ENCODE peak calls at places on chromosome 9, in six cellular contexts. I is CD8-positive, alpha-beta memory T cell; L is HCT116; N is colonic mucosa; O is pancreas; Q is A549. S is an unnamed sample.

GRCh38 chr9:88722753-88723152 is 187.8 kb downstream of the NXNL2 start:
- DNase-seq in I (no peak), L (no peak), N (no peak), O (no peak), Q (peak; percentile 53), S (no peak)

GRCh38 chr9:18366184-18366583 is 107.8 kb upstream of the ADAMTSL1 start:
- DNase-seq in I (no peak), L (no peak), N (no peak), O (no peak), Q (no peak), S (no peak)

GRCh38 chr9:4987996-4988421 is 2.9 kb downstream of the JAK2 start:
- DNase-seq in I (peak; percentile 24), L (peak; percentile 48), N (peak; percentile 71), O (peak; percentile 21), Q (peak; percentile 73), S (no peak)

GRCh38 chr9:2489838-2490314 is 131.7 kb upstream of the VLDLR start:
- DNase-seq in I (no peak), L (no peak), N (no peak), O (no peak), Q (no peak), S (no peak)

GRCh38 chr9:122382901-122383850 is 12.4 kb downstream of the PTGS1 start:
- DNase-seq in I (no peak), L (no peak), N (no peak), O (no peak), Q (no peak), S (no peak)

GRCh38 chr9:37650873-37651768 is at the start of gene FRMPD1:
- DNase-seq in I (peak; percentile 21), L (no peak), N (peak; percentile 74), O (peak; percentile 71), Q (peak; percentile 33), S (peak; percentile 92)

GRCh38 chr9:79046401-79046800 is 525.4 kb upstream of the TLE4 start:
- DNase-seq in I (no peak), L (no peak), N (no peak), O (no peak), Q (no peak), S (no peak)

GRCh38 chr9:112074250-112075008 is 100.7 kb downstream of the SUSD1 start:
- DNase-seq in I (peak; percentile 48), L (peak; percentile 54), N (peak; percentile 78), O (peak; percentile 47), Q (peak; percentile 77), S (no peak)

GRCh38 chr9:95000821-95001220 is 274.3 kb downstream of the AOPEP start:
- DNase-seq in I (no peak), L (no peak), N (no peak), O (no peak), Q (no peak), S (no peak)

GRCh38 chr9:91714020-91714721 is 235.9 kb downstream of the ROR2 start:
- DNase-seq in I (no peak), L (peak; percentile 34), N (peak; percentile 65), O (peak; percentile 79), Q (peak; percentile 64), S (peak; percentile 91)

GRCh38 chr9:10079284-10079964 is 533.4 kb downstream of the PTPRD start:
- DNase-seq in I (no peak), L (no peak), N (no peak), O (no peak), Q (no peak), S (no peak)

GRCh38 chr9:124366476-124367220 is 48.6 kb downstream of the PSMB7 start:
- DNase-seq in I (no peak), L (peak; percentile 10), N (no peak), O (no peak), Q (no peak), S (no peak)

GRCh38 chr9:16543691-16544090 is 326.8 kb downstream of the BNC2 start:
- DNase-seq in I (no peak), L (no peak), N (no peak), O (no peak), Q (no peak), S (no peak)

GRCh38 chr9:89096807-89097206 is 81.8 kb downstream of the SHC3 start:
- DNase-seq in I (no peak), L (no peak), N (no peak), O (no peak), Q (no peak), S (no peak)

GRCh38 chr9:93268551-93269314 is 84.8 kb downstream of the WNK2 start:
- DNase-seq in I (no peak), L (no peak), N (peak; percentile 87), O (peak; percentile 92), Q (no peak), S (peak; percentile 44)

GRCh38 chr9:88933607-88934379 is 57.5 kb upstream of the S1PR3 start:
- DNase-seq in I (no peak), L (no peak), N (no peak), O (no peak), Q (no peak), S (no peak)

GRCh38 chr9:91711755-91712591 is 238.1 kb downstream of the ROR2 start:
- DNase-seq in I (peak; percentile 32), L (no peak), N (no peak), O (no peak), Q (no peak), S (no peak)

GRCh38 chr9:122134822-122135528 is 24.6 kb downstream of the NDUFA8 start:
- DNase-seq in I (no peak), L (no peak), N (no peak), O (no peak), Q (no peak), S (no peak)

GRCh38 chr9:2666569-2666968 is 45.0 kb downstream of the VLDLR start:
- DNase-seq in I (no peak), L (no peak), N (no peak), O (no peak), Q (no peak), S (no peak)

GRCh38 chr9:99127372-99128132 is 22.6 kb downstream of the TGFBR1 start:
- DNase-seq in I (no peak), L (no peak), N (no peak), O (no peak), Q (no peak), S (no peak)

GRCh38 chr9:38355526-38356120 is 36.9 kb upstream of the ALDH1B1 start:
- DNase-seq in I (no peak), L (no peak), N (no peak), O (no peak), Q (no peak), S (no peak)

GRCh38 chr9:87554976-87555375 is 57.3 kb downstream of the DAPK1 start:
- DNase-seq in I (no peak), L (no peak), N (no peak), O (no peak), Q (no peak), S (no peak)
- H3K4me1 ChIP-seq in I (no peaks in the 10 kb centered on the region), L (no peaks in the 10 kb centered on the region), N (no peaks in the 10 kb centered on the region), O (peaks cover 17% of the 10 kb centered on the region), Q (peaks cover 18% of the 10 kb centered on the region), S (peaks cover 6% of the 10 kb centered on the region)

GRCh38 chr9:131677051-131677444 is 62.8 kb downstream of the RAPGEF1 start:
- DNase-seq in I (no peak), L (no peak), N (no peak), O (no peak), Q (no peak), S (no peak)
- H3K4me1 ChIP-seq in I (peaks cover 57% of the 10 kb centered on the region), L (peaks cover 54% of the 10 kb centered on the region), N (peaks cover 7% of the 10 kb centered on the region), O (peaks cover 37% of the 10 kb centered on the region), Q (peaks cover 38% of the 10 kb centered on the region), S (peaks cover 90% of the 10 kb centered on the region)

DNA sequence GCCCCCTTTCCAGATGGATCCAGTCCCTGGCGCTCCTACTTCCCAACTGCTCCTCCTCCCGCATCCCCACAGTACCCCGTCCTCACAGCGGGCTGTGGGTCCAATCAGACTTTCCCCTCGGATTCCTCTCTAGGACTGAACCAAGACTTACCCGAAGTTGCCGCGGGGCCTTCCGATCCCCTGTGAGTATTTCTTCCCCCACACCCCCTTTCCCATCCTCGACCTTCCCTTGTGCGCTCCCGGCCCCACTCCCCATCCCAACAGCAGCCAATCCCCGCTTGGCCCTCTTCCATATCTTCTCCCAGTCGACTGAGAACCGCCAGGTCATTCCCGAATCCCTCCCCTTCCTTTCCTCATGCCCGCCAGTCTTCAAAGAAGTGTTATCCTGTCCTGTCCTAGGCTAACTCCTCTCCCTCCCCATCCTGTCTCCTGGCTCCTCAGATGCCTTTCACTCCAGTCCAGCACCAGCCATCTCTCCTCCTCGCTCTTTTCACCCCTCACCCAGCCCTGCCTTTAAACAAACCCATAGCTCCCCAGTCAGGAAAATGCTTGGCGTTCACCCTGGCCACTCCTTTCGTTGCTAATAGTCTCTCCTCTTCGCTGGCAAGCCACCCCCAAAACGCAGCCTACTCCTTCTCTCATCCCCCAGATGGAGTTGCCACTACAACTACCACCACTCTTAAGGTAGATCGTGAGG is 646 bp downstream of the SWI5 start:
- DNase-seq in I (no peak), L (no peak), N (peak; percentile 54), O (peak; percentile 35), Q (no peak), S (no peak)
- H3K4me1 ChIP-seq in I (peaks cover 19% of the 10 kb centered on the region), L (peaks cover 25% of the 10 kb centered on the region), N (peaks cover 7% of the 10 kb centered on the region), O (peaks cover 12% of the 10 kb centered on the region), Q (peaks cover 12% of the 10 kb centered on the region), S (peaks cover 41% of the 10 kb centered on the region)

GRCh38 chr9:14193338-14193980 is 120.5 kb downstream of the NFIB start:
- DNase-seq in I (no peak), L (no peak), N (no peak), O (no peak), Q (no peak), S (no peak)
- H3K4me1 ChIP-seq in I (no peaks in the 10 kb centered on the region), L (no peaks in the 10 kb centered on the region), N (no peaks in the 10 kb centered on the region), O (peaks cover 20% of the 10 kb centered on the region), Q (peaks cover 13% of the 10 kb centered on the region), S (no peaks in the 10 kb centered on the region)

GRCh38 chr9:134291452-134291881 is 34.8 kb upstream of the RXRA start:
- DNase-seq in I (no peak), L (no peak), N (no peak), O (no peak), Q (no peak), S (no peak)
- H3K4me1 ChIP-seq in I (no peaks in the 10 kb centered on the region), L (no peaks in the 10 kb centered on the region), N (no peaks in the 10 kb centered on the region), O (no peaks in the 10 kb centered on the region), Q (no peaks in the 10 kb centered on the region), S (peaks cover 12% of the 10 kb centered on the region)

DNA sequence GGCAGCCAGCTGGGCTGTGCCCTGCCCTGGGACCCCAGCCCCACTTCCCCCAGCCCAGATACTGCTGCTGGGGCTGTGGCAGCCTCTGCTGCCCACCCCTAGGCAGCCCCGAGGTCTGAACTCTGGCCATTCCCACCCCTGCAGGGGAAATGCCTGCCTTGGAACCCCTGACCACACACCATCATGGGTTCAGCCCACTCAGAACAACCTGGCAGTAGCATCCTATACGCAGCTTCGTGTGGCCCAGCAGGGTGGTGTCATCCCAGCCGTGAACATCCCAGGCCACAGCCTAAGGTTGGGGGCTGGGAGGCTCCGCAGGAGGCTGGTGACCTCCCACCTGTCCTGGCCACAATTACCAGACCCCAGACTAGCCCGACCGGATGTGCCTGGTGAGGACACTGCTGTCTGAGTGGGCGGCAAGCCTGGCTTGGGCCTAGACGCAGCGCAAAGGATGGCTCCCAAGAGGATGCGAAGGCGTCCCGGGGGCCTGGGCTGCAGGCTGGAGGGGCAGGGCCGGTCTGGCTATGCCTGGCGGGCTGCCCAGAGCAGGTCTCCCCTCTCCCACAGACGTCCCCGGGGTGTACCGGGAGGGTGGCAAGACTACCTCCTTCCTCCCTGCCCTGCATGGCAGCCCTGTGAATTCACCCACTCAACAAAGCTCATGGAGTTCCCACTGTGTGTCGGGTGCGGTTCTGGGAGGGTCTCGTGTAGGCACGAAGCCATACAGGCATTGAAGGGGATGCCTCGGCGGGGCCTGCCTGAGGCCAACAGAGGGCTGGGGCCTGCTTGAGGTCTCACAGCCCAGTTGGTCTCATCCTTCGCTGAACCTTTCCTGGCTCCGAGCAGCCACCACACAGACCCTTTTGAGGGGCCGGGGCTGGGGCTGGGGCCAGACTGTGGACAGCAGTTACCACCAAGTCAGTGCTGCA is 1.5 kb upstream of the SLC34A3 start:
- DNase-seq in I (no peak), L (no peak), N (no peak), O (no peak), Q (no peak), S (no peak)
- H3K4me1 ChIP-seq in I (no peaks in the 10 kb centered on the region), L (peaks cover 54% of the 10 kb centered on the region), N (peaks cover 23% of the 10 kb centered on the region), O (peaks cover 14% of the 10 kb centered on the region), Q (peaks cover 57% of the 10 kb centered on the region), S (peaks cover 3% of the 10 kb centered on the region)

GRCh38 chr9:130173462-130173876 is 1.3 kb downstream of the NCS1 start:
- DNase-seq in I (no peak), L (no peak), N (no peak), O (no peak), Q (no peak), S (no peak)
- H3K4me1 ChIP-seq in I (no peaks in the 10 kb centered on the region), L (peaks cover 23% of the 10 kb centered on the region), N (no peaks in the 10 kb centered on the region), O (no peaks in the 10 kb centered on the region), Q (peaks cover 13% of the 10 kb centered on the region), S (peaks cover 10% of the 10 kb centered on the region)

S was measured in left lung.